ENCODE peak calls at places on chromosomes 6 and 20, in five cellular contexts. K is AG04450, Z is right atrium auricular region, T is lung, N is psoas muscle. G is an unnamed sample. For H3K9me3, the result is how much of the 10 kb centered on the place peaks cover.

GRCh38 chr6:3363296-3364025 is 93.4 kb downstream of the SLC22A23 start:
- DNase-seq in N (no peak), K (no peak), T (peak), Z (no peak), G (peak)

GRCh38 chr6:2296781-2297180 is 51.4 kb upstream of the GMDS start:
- DNase-seq in K (no peak), N (no peak), Z (no peak), T (no peak), G (no peak)

GRCh38 chr20:46171476-46171875 is 53.4 kb downstream of the CD40 start:
- DNase-seq in Z (no peak), K (no peak), T (no peak), N (no peak), G (no peak)

GRCh38 chr20:48502016-48502415 is 325.8 kb downstream of the PREX1 start:
- DNase-seq in T (no peak), Z (no peak), K (no peak), N (no peak), G (no peak)

GRCh38 chr6:166307981-166308768 is at the start of gene PRR18:
- DNase-seq in K (no peak), T (no peak), Z (no peak), N (no peak), G (no peak)

GRCh38 chr6:39327516-39327915 is 5.0 kb upstream of the KCNK16 start:
- DNase-seq in T (no peak), K (no peak), N (no peak), Z (no peak), G (no peak)

GRCh38 chr6:104095661-104096416 is 763.9 kb downstream of the HACE1 start:
- DNase-seq in K (no peak), N (no peak), Z (no peak), T (no peak), G (no peak)

GRCh38 chr6:28927856-28928255 is 4.1 kb upstream of the TRIM27 start:
- DNase-seq in N (no peak), T (no peak), K (no peak), Z (no peak), G (no peak)

GRCh38 chr6:168640738-168641137 is 199.8 kb downstream of the SMOC2 start:
- DNase-seq in Z (no peak), K (no peak), T (no peak), N (no peak), G (no peak)

GRCh38 chr6:154460306-154461071 is 50.0 kb downstream of the CNKSR3 start:
- DNase-seq in K (no peak), T (no peak), N (no peak), Z (no peak), G (no peak)

GRCh38 chr6:28765978-28766351 is 157.8 kb downstream of the TRIM27 start:
- DNase-seq in K (no peak), N (no peak), Z (no peak), T (no peak), G (no peak)

GRCh38 chr20:32483351-32484220 is 101.5 kb downstream of the NOL4L start:
- DNase-seq in T (peak), Z (no peak), N (peak), K (no peak), G (peak)

GRCh38 chr20:15063077-15063476 is 725.7 kb upstream of the FLRT3 start:
- DNase-seq in Z (no peak), K (no peak), N (no peak), T (no peak), G (no peak)

GRCh38 chr6:36178544-36178943 is 18.0 kb upstream of the BRPF3 start:
- DNase-seq in Z (no peak), T (no peak), N (no peak), K (no peak), G (no peak)

GRCh38 chr6:11460001-11460668 is 77.4 kb upstream of the TMEM170B start:
- DNase-seq in Z (no peak), N (no peak), K (no peak), T (no peak), G (peak)

GRCh38 chr6:53151676-53152075 is 3.0 kb upstream of the GCM1 start:
- DNase-seq in T (no peak), K (no peak), Z (no peak), N (no peak), G (no peak)
- TF ChIP-seq CTCF in T (no peak), K (peak), Z (no peak), N (no peak), G (no peak)

DNA sequence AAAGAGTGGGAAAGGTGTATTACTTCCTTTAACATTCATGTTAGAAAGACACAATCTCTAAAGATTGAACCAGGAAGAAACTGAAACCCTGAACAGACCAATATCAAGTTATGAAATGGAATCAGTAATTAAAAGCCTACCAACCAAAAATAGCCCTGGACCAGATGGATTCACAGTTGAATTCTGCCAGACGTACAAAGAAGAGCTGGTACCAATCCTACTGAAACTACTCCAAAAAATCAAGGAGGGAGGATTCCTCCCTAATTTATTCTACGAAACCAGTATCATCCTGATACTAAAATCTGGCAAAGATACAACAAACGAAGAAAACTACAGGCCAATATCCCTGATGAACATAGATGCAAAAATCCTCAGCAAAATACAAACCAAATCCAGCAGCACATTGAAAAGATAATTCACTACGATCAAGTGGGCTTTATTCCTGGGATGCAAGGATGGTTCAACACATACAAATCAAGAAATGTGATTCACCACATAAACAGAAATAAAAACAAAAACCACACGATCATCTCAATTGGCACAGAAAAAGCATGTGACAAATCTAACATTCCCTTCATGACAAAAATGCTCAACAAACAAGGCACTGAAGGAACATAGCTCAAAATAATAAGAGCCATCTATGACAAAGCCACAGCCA is 15.0 kb downstream of the CDK19 start:
- DNase-seq in T (no peak), Z (no peak), K (no peak), N (no peak), G (no peak)
- H3K9me3 ChIP-seq in T (under half), Z (under half), K (under half), N (under half), G (under half)

GRCh38 chr6:161073940-161074339 is 82.4 kb downstream of the MAP3K4 start:
- DNase-seq in T (no peak), K (no peak), Z (no peak), N (no peak), G (no peak)
- TF ChIP-seq CTCF in T (no peak), K (no peak), Z (no peak), N (no peak), G (no peak)

GRCh38 chr6:22512716-22513452 is 56.5 kb upstream of the HDGFL1 start:
- DNase-seq in Z (no peak), K (peak), T (no peak), N (no peak), G (no peak)

GRCh38 chr6:22519237-22519636 is 50.1 kb upstream of the HDGFL1 start:
- DNase-seq in Z (no peak), T (no peak), K (no peak), N (no peak), G (no peak)

GRCh38 chr6:22513667-22514066 is 55.7 kb upstream of the HDGFL1 start:
- DNase-seq in Z (no peak), N (no peak), T (no peak), K (no peak), G (no peak)
- H3K9me3 ChIP-seq in Z (under half), N (under half), T (under half), K (under half), G (under half)

DNA sequence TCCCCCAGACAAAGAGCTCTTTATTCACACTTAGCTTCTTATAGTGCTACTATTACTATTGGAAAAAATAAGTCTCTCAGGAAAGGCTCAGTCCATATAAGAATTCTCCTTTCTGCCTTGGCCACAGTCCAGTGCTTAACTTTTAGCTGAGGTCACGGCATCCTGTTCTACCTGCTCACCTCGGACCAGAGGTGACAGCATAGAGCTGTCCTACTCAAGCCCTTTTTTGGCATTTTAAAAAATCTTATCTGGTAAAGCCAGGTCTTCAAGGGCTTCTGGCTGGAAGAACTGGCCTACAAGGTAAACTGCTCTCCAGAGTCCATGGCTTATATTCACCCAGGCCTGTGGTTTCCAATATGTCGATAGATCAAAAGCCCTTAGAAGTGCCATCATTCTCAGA is 109.7 kb downstream of the RCAN2 start:
- DNase-seq in T (no peak), K (no peak), Z (no peak), N (no peak), G (no peak)
- TF ChIP-seq CTCF in T (no peak), K (no peak), Z (no peak), N (no peak), G (no peak)

GRCh38 chr20:29409833-29410804 is 1847.3 kb upstream of the DEFB115 start:
- DNase-seq in Z (no peak), N (no peak), T (no peak), K (no peak), G (no peak)
- H3K9me3 ChIP-seq in Z (under half), N (under half), T (under half), K (half or more), G (under half)

DNA sequence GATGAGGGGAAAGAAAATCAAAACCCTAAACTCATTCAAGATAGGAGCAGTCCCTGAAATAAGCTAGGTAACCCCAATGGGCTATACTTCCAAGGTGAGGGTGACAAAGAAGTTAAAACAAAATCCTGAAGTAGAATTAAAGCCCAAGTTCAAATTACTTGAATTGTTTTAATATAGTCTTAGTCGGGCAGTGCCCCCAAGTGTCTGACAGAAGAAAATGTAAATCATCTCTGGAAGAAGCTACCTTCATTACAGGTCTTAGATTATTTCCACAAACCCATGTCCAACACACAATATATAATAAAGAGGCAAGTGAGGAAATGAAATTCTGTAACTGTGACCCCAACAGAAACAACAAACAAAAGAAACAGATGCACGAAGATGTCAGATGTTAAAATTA is 36.8 kb upstream of the L3MBTL3 start:
- DNase-seq in N (no peak), Z (no peak), T (no peak), K (no peak), G (no peak)
- TF ChIP-seq CTCF in N (no peak), Z (no peak), T (no peak), K (peak), G (no peak)

GRCh38 chr6:164962805-164963204 is 346.6 kb downstream of the C6orf118 start:
- DNase-seq in T (no peak), K (no peak), Z (no peak), N (no peak), G (no peak)
- H3K9me3 ChIP-seq in T (under half), K (under half), Z (under half), N (under half), G (under half)

GRCh38 chr20:58237318-58238182 is 9.1 kb upstream of the ANKRD60 start:
- DNase-seq in Z (no peak), T (no peak), K (no peak), N (no peak), G (no peak)

GRCh38 chr20:58235010-58235409 is 6.6 kb upstream of the ANKRD60 start:
- DNase-seq in N (no peak), T (no peak), Z (no peak), K (no peak), G (no peak)

GRCh38 chr20:58238490-58238889 is 10.0 kb upstream of the ANKRD60 start:
- DNase-seq in T (no peak), K (no peak), Z (no peak), N (no peak), G (no peak)

GRCh38 chr20:58239216-58239615 is 10.8 kb upstream of the ANKRD60 start:
- DNase-seq in T (no peak), N (no peak), Z (no peak), K (no peak), G (no peak)

GRCh38 chr20:58236612-58237317 is 8.3 kb upstream of the ANKRD60 start:
- DNase-seq in T (peak), K (no peak), N (peak), Z (peak), G (peak)
- TF ChIP-seq CTCF in T (peak), K (peak), N (peak), Z (peak), G (peak)

GRCh38 chr20:53972179-53972578 is 98.2 kb downstream of the BCAS1 start:
- DNase-seq in Z (no peak), T (no peak), N (no peak), K (no peak), G (no peak)

GRCh38 chr20:53974785-53975555 is 95.4 kb downstream of the BCAS1 start:
- DNase-seq in Z (no peak), T (no peak), N (no peak), K (no peak), G (no peak)

GRCh38 chr20:53978497-53978896 is 91.9 kb downstream of the BCAS1 start:
- DNase-seq in K (no peak), T (no peak), Z (no peak), N (no peak), G (no peak)

GRCh38 chr20:53977391-53977790 is 93.0 kb downstream of the BCAS1 start:
- DNase-seq in K (no peak), Z (no peak), T (no peak), N (no peak), G (no peak)

GRCh38 chr20:53975761-53976160 is 94.6 kb downstream of the BCAS1 start:
- DNase-seq in N (no peak), Z (no peak), T (no peak), K (no peak), G (no peak)
- H3K9me3 ChIP-seq in N (under half), Z (under half), T (under half), K (under half), G (under half)

G was measured in mucosa of descending colon.